ENCODE peak calls at places on chromosome 13, in seven cellular contexts. E is HCEC 1CT; L is psoas muscle; R is hepatic stellate cell; D is keratinocyte; U is stimulated activated CD4-positive, alpha-beta T cell treated with anti-CD3 and anti-CD28 coated beads, Interleukin-12 subunit alpha, Interleukin-12 subunit beta, amount 100 ng/mL, for 48 hours; B is hippocampal formation. I is an unnamed sample.

GRCh38 chr13:44471686-44472085 is 98.1 kb downstream of the SERP2 start:
- DNase-seq in U (no peak), L (no peak), D (no peak), E (peak; percentile 50), R (peak; percentile 26), B (no peak), I (no peak)

GRCh38 chr13:40672310-40673060 is 6.0 kb upstream of the FOXO1 start:
- DNase-seq in R (no peak), B (no peak), E (peak; percentile 72), U (no peak), L (no peak), D (peak; percentile 38), I (no peak)

GRCh38 chr13:97911311-97912138 is 42.0 kb upstream of the IPO5 start:
- DNase-seq in D (no peak), B (no peak), L (no peak), U (peak; percentile 5), R (no peak), E (peak; percentile 51), I (no peak)

GRCh38 chr13:19910336-19911072 is 47.1 kb upstream of the ZMYM5 start:
- DNase-seq in B (no peak), U (no peak), D (peak; percentile 53), R (peak; percentile 10), L (no peak), E (peak; percentile 49), I (no peak)

GRCh38 chr13:110676057-110676510 is 29.8 kb downstream of the CARS2 start:
- DNase-seq in U (no peak), B (no peak), E (no peak), L (no peak), R (no peak), D (no peak), I (no peak)

GRCh38 chr13:63345835-63346234 is 1930.2 kb upstream of the PCDH20 start:
- DNase-seq in U (no peak), R (no peak), B (no peak), D (no peak), L (no peak), E (no peak), I (no peak)

GRCh38 chr13:113882266-113882627 is 18.4 kb upstream of the GAS6 start:
- DNase-seq in D (no peak), E (no peak), L (peak; percentile 81), U (no peak), R (no peak), B (no peak), I (no peak)

GRCh38 chr13:41122838-41123237 is 9.8 kb downstream of the KBTBD6 start:
- DNase-seq in B (no peak), E (no peak), L (no peak), U (no peak), R (no peak), D (no peak), I (no peak)

GRCh38 chr13:104773775-104774174 is 1707.6 kb upstream of the SLC10A2 start:
- DNase-seq in D (no peak), U (peak; percentile 0), B (no peak), R (no peak), E (no peak), L (no peak), I (no peak)

GRCh38 chr13:39415403-39415802 is 187.6 kb downstream of the LHFPL6 start:
- DNase-seq in L (peak; percentile 70), R (peak; percentile 26), B (peak; percentile 42), U (no peak), E (peak; percentile 49), D (no peak), I (no peak)

GRCh38 chr13:50319603-50320296 is 304.5 kb downstream of the KCNRG start:
- DNase-seq in L (no peak), D (no peak), B (no peak), E (no peak), R (no peak), U (no peak), I (no peak)

GRCh38 chr13:105545811-105546210 is 989.7 kb downstream of the EFNB2 start:
- DNase-seq in E (no peak), D (no peak), B (no peak), L (no peak), U (no peak), R (no peak), I (no peak)

GRCh38 chr13:30477346-30478235 is 11.9 kb upstream of the HMGB1 start:
- DNase-seq in D (no peak), U (no peak), B (no peak), R (no peak), L (no peak), E (no peak), I (no peak)

GRCh38 chr13:49399801-49400472 is 43.9 kb downstream of the CAB39L start:
- DNase-seq in B (no peak), E (no peak), L (no peak), D (no peak), U (no peak), R (no peak), I (no peak)

GRCh38 chr13:32748305-32748704 is 162.1 kb downstream of the PDS5B start:
- DNase-seq in B (no peak), R (no peak), D (no peak), L (no peak), U (no peak), E (no peak), I (no peak)

GRCh38 chr13:37134411-37135041 is 29.1 kb upstream of the CSNK1A1L start:
- DNase-seq in E (peak; percentile 88), B (no peak), L (no peak), R (no peak), D (no peak), U (no peak), I (no peak)

GRCh38 chr13:33080962-33081655 is 64.9 kb downstream of the KL start:
- DNase-seq in D (no peak), L (no peak), E (no peak), U (no peak), R (no peak), B (no peak), I (no peak)

GRCh38 chr13:97425570-97425969 is 8.4 kb upstream of the RAP2A start:
- DNase-seq in U (no peak), B (no peak), L (no peak), E (no peak), D (no peak), R (no peak), I (no peak)

GRCh38 chr13:50945669-50946068 is 36.1 kb downstream of the RNASEH2B start:
- DNase-seq in D (no peak), E (no peak), R (no peak), U (no peak), B (no peak), L (no peak), I (no peak)

GRCh38 chr13:29543230-29544215 is 52.0 kb downstream of the SLC7A1 start:
- DNase-seq in L (no peak), R (peak; percentile 19), B (no peak), U (peak; percentile 50), E (peak; percentile 11), D (no peak), I (no peak)

GRCh38 chr13:50129923-50130685 is 114.9 kb downstream of the KCNRG start:
- DNase-seq in L (peak; percentile 88), D (no peak), U (no peak), R (peak; percentile 57), B (no peak), E (no peak), I (peak; percentile 51)

GRCh38 chr13:77002590-77003190 is 10.8 kb downstream of the CLN5 start:
- DNase-seq in R (no peak), B (no peak), D (no peak), U (no peak), L (no peak), E (peak; percentile 47), I (no peak)

GRCh38 chr13:98033277-98034247 is 80.1 kb downstream of the IPO5 start:
- DNase-seq in L (no peak), B (no peak), R (peak; percentile 54), D (no peak), E (peak; percentile 55), U (no peak), I (no peak)

GRCh38 chr13:44396295-44396962 is 22.8 kb downstream of the SERP2 start:
- DNase-seq in R (no peak), B (no peak), E (no peak), L (no peak), D (no peak), U (no peak), I (no peak)

GRCh38 chr13:34161829-34162544 is 344.0 kb downstream of the RFC3 start:
- DNase-seq in U (no peak), D (no peak), E (no peak), R (peak; percentile 11), L (no peak), B (no peak), I (no peak)

GRCh38 chr13:99590519-99591011 is 89.3 kb downstream of the TM9SF2 start:
- DNase-seq in R (peak; percentile 38), U (no peak), D (no peak), E (no peak), L (no peak), B (no peak), I (no peak)

GRCh38 chr13:95536629-95537241 is 15.8 kb upstream of the CLDN10 start:
- DNase-seq in E (peak; percentile 41), D (no peak), U (no peak), L (no peak), B (no peak), R (no peak), I (no peak)

I was measured in mesothelial cell of epicardium.